ENCODE peak calls at places on chromosome 14, in four cellular contexts. One of them, this sample, is unnamed.

GRCh38 chr14:79668941-79669340 is 542.4 kb downstream of the DIO2 start:
- DNase-seq in CD4-positive, alpha-beta T cell: no peak
- DNase-seq in lung: no peak
- DNase-seq in keratinocyte: no peak
- DNase-seq in this sample: no peak

GRCh38 chr14:104677506-104678332 is 11.7 kb upstream of the INF2 start:
- DNase-seq in CD4-positive, alpha-beta T cell: peak
- DNase-seq in lung: peak
- DNase-seq in keratinocyte: no peak
- DNase-seq in this sample: peak

GRCh38 chr14:94593376-94593748 is 12.1 kb downstream of the SERPINA5 start:
- DNase-seq in CD4-positive, alpha-beta T cell: no peak
- DNase-seq in lung: no peak
- DNase-seq in keratinocyte: no peak
- DNase-seq in this sample: no peak

GRCh38 chr14:105346200-105346533 is 31.6 kb downstream of the PACS2 start:
- DNase-seq in CD4-positive, alpha-beta T cell: no peak
- DNase-seq in lung: no peak
- DNase-seq in keratinocyte: no peak
- DNase-seq in this sample: no peak

GRCh38 chr14:101719708-101720107 is 41.8 kb upstream of the PPP2R5C start:
- DNase-seq in CD4-positive, alpha-beta T cell: no peak
- DNase-seq in lung: no peak
- DNase-seq in keratinocyte: no peak
- DNase-seq in this sample: no peak

GRCh38 chr14:92253381-92253894 is 69.5 kb upstream of the SLC24A4 start:
- DNase-seq in CD4-positive, alpha-beta T cell: no peak
- DNase-seq in lung: no peak
- DNase-seq in keratinocyte: no peak
- DNase-seq in this sample: no peak

GRCh38 chr14:91387135-91387849 is 30.3 kb downstream of the CCDC88C start:
- DNase-seq in CD4-positive, alpha-beta T cell: no peak
- DNase-seq in lung: no peak
- DNase-seq in keratinocyte: no peak
- DNase-seq in this sample: no peak

GRCh38 chr14:91374897-91375747 is 42.5 kb downstream of the CCDC88C start:
- DNase-seq in CD4-positive, alpha-beta T cell: no peak
- DNase-seq in lung: no peak
- DNase-seq in keratinocyte: no peak
- DNase-seq in this sample: no peak

GRCh38 chr14:33030406-33030805 is 91.7 kb downstream of the NPAS3 start:
- DNase-seq in CD4-positive, alpha-beta T cell: no peak
- DNase-seq in lung: no peak
- DNase-seq in keratinocyte: no peak
- DNase-seq in this sample: no peak

GRCh38 chr14:77177623-77178185 is 3.9 kb upstream of the TMEM63C start:
- DNase-seq in CD4-positive, alpha-beta T cell: no peak
- DNase-seq in lung: no peak
- DNase-seq in keratinocyte: no peak
- DNase-seq in this sample: no peak

GRCh38 chr14:23539209-23539866 is 12.2 kb downstream of the ZFHX2 start:
- DNase-seq in CD4-positive, alpha-beta T cell: no peak
- DNase-seq in lung: no peak
- DNase-seq in keratinocyte: no peak
- DNase-seq in this sample: no peak

GRCh38 chr14:42469637-42470426 is 863.2 kb downstream of the LRFN5 start:
- DNase-seq in CD4-positive, alpha-beta T cell: no peak
- DNase-seq in lung: no peak
- DNase-seq in keratinocyte: no peak
- DNase-seq in this sample: no peak

GRCh38 chr14:74906923-74907620 is 16.0 kb downstream of the RPS6KL1 start:
- DNase-seq in CD4-positive, alpha-beta T cell: no peak
- DNase-seq in lung: no peak
- DNase-seq in keratinocyte: no peak
- DNase-seq in this sample: no peak

GRCh38 chr14:49641697-49642129 is 6.7 kb upstream of the DNAAF2 start:
- DNase-seq in CD4-positive, alpha-beta T cell: no peak
- DNase-seq in lung: no peak
- DNase-seq in keratinocyte: no peak
- DNase-seq in this sample: no peak

DNA sequence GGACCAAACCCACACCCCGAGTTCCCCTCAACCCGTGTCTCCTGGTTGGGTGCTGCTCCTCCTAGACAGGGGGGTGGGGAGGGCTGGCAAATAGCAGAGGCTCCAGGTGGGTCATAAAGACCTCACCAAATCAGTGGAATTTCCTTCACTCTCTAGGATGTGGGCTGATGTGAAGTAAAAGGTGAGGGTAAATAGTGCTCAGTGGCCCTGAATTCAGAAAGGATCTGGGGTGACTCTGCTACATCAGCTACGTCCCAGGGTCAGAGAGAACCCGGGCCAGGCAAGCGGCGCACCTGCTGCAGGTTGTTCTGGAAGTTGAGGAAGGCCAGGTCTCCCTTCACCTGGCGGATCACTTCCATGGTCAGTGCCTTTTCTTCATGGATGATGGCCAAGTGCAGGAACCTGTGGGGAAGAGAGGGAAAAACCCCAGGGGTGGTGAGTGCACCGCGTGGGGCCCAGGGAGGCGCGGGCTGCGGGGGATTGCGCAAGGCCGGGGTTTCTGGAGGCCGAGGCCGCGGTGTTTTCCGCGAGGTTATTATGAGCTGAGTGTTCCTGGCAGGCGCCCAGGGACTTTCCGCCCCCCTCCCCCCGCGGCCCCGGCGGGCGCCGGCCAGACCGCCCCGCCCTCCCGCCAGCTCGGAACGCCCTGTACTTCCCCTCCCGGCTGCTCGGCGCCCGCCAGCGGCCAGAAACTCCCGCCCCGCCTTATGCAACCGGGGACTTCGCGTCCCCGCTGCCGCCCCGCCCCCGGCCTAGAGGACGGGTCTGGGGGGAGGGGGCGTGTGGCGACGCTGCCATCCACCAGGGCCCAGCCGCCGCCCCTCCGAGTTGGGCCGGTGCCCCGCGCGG is 928 bp downstream of the NFKBIA start:
- DNase-seq in CD4-positive, alpha-beta T cell: peak
- DNase-seq in lung: peak
- DNase-seq in keratinocyte: no peak
- DNase-seq in this sample: peak
- TF ChIP-seq CTCF in CD4-positive, alpha-beta T cell: no peak
- TF ChIP-seq CTCF in lung: no peak
- TF ChIP-seq CTCF in keratinocyte: no peak
- TF ChIP-seq CTCF in this sample: no peak

GRCh38 chr14:80862983-80863382 is 78.6 kb downstream of the CEP128 start:
- DNase-seq in CD4-positive, alpha-beta T cell: no peak
- DNase-seq in lung: no peak
- DNase-seq in keratinocyte: no peak
- DNase-seq in this sample: no peak
- TF ChIP-seq CTCF in CD4-positive, alpha-beta T cell: no peak
- TF ChIP-seq CTCF in lung: no peak
- TF ChIP-seq CTCF in keratinocyte: no peak
- TF ChIP-seq CTCF in this sample: no peak

DNA sequence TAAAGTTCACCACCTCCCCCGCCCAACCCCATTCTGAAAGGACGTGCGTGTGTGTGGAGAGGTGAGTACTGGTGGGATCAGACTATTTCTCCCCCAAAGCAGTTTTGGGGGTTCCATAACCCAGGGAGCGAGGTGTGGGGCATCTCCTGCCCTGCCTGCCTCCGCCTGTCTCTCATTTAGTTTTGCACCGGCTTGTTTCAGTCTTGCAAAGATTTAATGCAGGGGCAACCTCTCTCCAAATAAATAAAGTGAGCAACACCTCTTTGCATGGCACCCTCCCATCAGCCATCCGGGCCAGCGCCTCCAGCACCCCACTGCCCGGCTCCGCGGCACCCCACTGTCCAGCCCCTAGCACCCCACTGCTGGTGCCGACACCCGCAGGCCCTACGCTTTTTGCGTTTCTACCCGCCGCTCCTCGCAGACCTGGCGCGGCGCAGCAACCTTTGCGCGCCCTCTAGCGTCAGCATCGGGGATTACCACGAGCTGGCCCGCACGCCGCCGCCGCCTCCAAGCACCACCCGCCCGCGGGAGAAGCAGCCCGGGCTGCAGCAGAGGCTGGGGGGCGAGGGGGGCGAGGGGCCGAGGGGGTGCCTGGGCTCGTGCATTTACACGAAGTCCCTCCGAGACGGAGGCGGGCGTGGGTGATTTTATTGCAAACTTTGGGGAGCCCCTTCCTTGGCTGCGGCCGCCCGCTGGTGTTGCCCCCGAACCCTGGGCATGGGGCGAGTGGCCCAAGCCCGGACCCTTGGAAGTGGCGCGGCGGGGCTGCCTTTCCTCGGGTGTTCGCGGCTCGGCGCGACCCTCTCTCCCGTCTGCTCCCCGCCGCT is 55.8 kb upstream of the VRK1 start:
- DNase-seq in CD4-positive, alpha-beta T cell: peak
- DNase-seq in lung: peak
- DNase-seq in keratinocyte: no peak
- DNase-seq in this sample: peak
- TF ChIP-seq CTCF in CD4-positive, alpha-beta T cell: peak
- TF ChIP-seq CTCF in lung: peak
- TF ChIP-seq CTCF in keratinocyte: peak
- TF ChIP-seq CTCF in this sample: peak

DNA sequence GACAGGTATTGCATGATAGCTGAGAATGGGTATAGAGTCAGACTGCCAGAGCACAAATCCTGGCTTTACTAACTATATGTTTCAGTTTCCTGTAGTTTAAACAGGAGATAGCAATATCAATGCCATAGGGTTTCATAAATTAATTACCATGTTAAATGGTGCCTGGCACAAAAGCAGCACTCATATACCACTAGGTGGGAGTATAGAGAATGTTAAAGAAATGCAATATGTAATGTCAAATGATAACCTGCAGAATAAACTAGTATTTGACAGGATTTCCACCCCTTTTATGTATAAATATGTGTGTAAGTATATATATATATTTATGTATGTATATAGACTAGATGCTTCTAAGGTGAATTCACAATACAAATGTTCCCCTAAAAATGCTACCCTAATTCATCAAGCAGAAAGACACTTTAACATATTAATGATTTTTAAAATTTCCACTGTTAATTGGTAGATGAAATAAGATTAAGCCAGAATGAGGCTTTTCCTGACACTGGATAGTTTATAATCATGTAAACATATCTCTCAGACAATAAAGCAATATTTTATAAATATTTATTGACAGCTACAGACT is 8.6 kb downstream of the WDR89 start:
- DNase-seq in CD4-positive, alpha-beta T cell: no peak
- DNase-seq in lung: no peak
- DNase-seq in keratinocyte: no peak
- DNase-seq in this sample: no peak
- TF ChIP-seq CTCF in CD4-positive, alpha-beta T cell: peak
- TF ChIP-seq CTCF in lung: peak
- TF ChIP-seq CTCF in keratinocyte: peak
- TF ChIP-seq CTCF in this sample: peak

DNA sequence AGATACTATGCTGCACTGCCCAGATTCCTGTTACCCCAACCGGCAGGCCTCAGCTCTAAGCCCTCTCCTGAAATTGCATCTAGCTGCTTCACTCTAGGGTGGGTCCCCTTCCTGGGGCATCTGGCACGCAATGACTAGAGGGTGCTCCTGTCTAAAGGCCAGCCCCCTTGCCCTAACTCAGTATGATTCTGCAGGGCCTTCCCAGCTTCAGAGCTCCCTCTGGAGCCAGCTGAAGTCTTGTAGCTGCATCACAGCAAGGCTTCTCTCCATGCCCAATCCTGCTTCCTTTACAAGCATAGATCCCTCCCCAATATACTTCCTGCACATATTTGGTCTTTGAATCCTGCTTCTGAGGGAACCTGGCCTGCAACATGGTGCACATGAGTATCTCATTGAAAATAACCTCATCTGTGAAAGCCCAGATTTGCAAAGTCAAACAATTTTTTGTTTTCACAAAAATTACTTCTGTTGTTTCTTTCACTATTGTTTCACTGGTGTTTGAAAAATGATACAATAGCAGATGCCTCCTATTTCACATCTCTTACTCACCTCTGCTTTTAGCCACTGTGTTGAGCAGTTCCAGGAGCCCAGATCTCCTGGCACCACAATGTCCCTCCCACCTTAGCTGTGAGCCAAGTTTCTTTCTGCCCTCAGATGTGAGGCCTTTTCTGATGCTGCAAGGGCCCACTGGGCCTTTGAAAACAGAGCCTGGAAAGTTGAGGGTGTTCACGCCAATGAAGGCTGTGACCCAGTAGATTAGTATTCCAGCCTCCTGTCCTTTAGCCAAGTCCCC is 169.5 kb upstream of the EGLN3 start:
- DNase-seq in CD4-positive, alpha-beta T cell: no peak
- DNase-seq in lung: no peak
- DNase-seq in keratinocyte: no peak
- DNase-seq in this sample: no peak
- TF ChIP-seq CTCF in CD4-positive, alpha-beta T cell: no peak
- TF ChIP-seq CTCF in lung: no peak
- TF ChIP-seq CTCF in keratinocyte: no peak
- TF ChIP-seq CTCF in this sample: no peak

GRCh38 chr14:35534130-35534883 is at the start of gene INSM2:
- DNase-seq in CD4-positive, alpha-beta T cell: no peak
- DNase-seq in lung: no peak
- DNase-seq in keratinocyte: no peak
- DNase-seq in this sample: no peak
- TF ChIP-seq CTCF in CD4-positive, alpha-beta T cell: no peak
- TF ChIP-seq CTCF in lung: no peak
- TF ChIP-seq CTCF in keratinocyte: no peak
- TF ChIP-seq CTCF in this sample: no peak

GRCh38 chr14:81252278-81252677 is 31.5 kb upstream of the GTF2A1 start:
- DNase-seq in CD4-positive, alpha-beta T cell: no peak
- DNase-seq in lung: no peak
- DNase-seq in keratinocyte: no peak
- DNase-seq in this sample: no peak
- TF ChIP-seq CTCF in CD4-positive, alpha-beta T cell: no peak
- TF ChIP-seq CTCF in lung: no peak
- TF ChIP-seq CTCF in keratinocyte: no peak
- TF ChIP-seq CTCF in this sample: no peak

DNA sequence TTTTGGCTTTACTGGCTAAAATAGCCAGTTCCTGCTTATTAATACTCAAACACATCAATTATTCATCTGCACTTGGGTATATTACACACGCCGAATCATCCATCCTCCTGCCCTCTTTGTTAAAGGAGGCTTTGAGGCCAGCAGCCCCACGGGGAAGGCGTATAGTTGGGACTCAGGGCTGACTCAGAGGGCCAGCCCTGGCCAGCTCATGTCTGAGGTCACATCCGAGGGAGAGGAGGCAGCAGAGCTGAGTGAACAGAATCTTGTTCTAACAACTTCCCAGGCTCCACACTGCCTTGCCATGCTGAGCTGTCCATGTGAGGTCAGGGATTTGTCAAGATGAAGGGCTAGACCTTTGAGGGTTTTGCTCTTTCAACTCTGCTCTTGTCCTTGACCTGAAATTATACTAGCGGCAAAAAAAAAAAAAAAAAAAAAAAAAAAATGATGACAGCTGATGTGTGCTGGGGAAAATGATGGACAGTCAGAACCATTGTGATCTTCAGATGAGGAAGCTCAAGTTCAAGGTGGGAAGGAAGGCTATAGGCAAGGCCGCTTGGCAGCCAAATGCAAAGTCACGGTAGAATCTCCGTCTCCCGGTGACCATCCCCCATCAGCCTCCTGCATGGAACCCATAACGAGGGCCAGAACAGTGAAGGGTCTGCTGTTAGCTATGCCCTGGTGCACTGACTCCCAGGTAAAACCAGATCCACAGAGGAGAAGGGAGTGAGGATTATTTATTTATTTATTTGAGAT is 12.5 kb upstream of the MARK3 start:
- DNase-seq in CD4-positive, alpha-beta T cell: no peak
- DNase-seq in lung: no peak
- DNase-seq in keratinocyte: peak
- DNase-seq in this sample: no peak
- TF ChIP-seq CTCF in CD4-positive, alpha-beta T cell: no peak
- TF ChIP-seq CTCF in lung: no peak
- TF ChIP-seq CTCF in keratinocyte: no peak
- TF ChIP-seq CTCF in this sample: no peak

This sample was measured in mesothelial cell of epicardium.